ENCODE peak calls at places on chromosomes 5 and 9, in five cellular contexts. One of them, this sample, is unnamed.

GRCh38 chr5:2493356-2493755 is 258.1 kb downstream of the IRX2 start:
- DNase-seq in fibroblast of mammary gland: no peak
- DNase-seq in choroid plexus epithelial cell: no peak
- DNase-seq in GM23338: no peak
- DNase-seq in lower leg skin: no peak
- DNase-seq in this sample: no peak

GRCh38 chr5:160083501-160083900 is 35.7 kb downstream of the PWWP2A start:
- DNase-seq in choroid plexus epithelial cell: no peak
- DNase-seq in GM23338: no peak
- DNase-seq in lower leg skin: no peak
- DNase-seq in fibroblast of mammary gland: peak
- DNase-seq in this sample: no peak

GRCh38 chr9:12923472-12924009 is 148.7 kb downstream of the LURAP1L start:
- DNase-seq in GM23338: no peak
- DNase-seq in lower leg skin: no peak
- DNase-seq in choroid plexus epithelial cell: peak
- DNase-seq in fibroblast of mammary gland: peak
- DNase-seq in this sample: peak

GRCh38 chr9:6897207-6897822 is 139.5 kb downstream of the KDM4C start:
- DNase-seq in choroid plexus epithelial cell: no peak
- DNase-seq in GM23338: no peak
- DNase-seq in fibroblast of mammary gland: no peak
- DNase-seq in lower leg skin: no peak
- DNase-seq in this sample: no peak

GRCh38 chr9:30774326-30774725 is 1610.1 kb upstream of the ACO1 start:
- DNase-seq in fibroblast of mammary gland: no peak
- DNase-seq in GM23338: peak
- DNase-seq in lower leg skin: no peak
- DNase-seq in choroid plexus epithelial cell: peak
- DNase-seq in this sample: no peak

GRCh38 chr5:58898538-58898937 is 315.7 kb downstream of the RAB3C start:
- DNase-seq in fibroblast of mammary gland: no peak
- DNase-seq in lower leg skin: no peak
- DNase-seq in GM23338: no peak
- DNase-seq in choroid plexus epithelial cell: no peak
- DNase-seq in this sample: no peak

GRCh38 chr5:95921501-95921900 is 40.1 kb downstream of the ELL2 start:
- DNase-seq in GM23338: no peak
- DNase-seq in fibroblast of mammary gland: no peak
- DNase-seq in choroid plexus epithelial cell: no peak
- DNase-seq in lower leg skin: no peak
- DNase-seq in this sample: no peak

GRCh38 chr9:76585487-76586459 is 126.8 kb downstream of the GCNT1 start:
- DNase-seq in GM23338: no peak
- DNase-seq in choroid plexus epithelial cell: no peak
- DNase-seq in lower leg skin: no peak
- DNase-seq in fibroblast of mammary gland: no peak
- DNase-seq in this sample: no peak

GRCh38 chr5:138725153-138725884 is 27.9 kb upstream of the CTNNA1 start:
- DNase-seq in GM23338: peak
- DNase-seq in choroid plexus epithelial cell: peak
- DNase-seq in lower leg skin: peak
- DNase-seq in fibroblast of mammary gland: peak
- DNase-seq in this sample: peak

GRCh38 chr9:121707477-121708424 is 56.3 kb downstream of the DAB2IP start:
- DNase-seq in fibroblast of mammary gland: no peak
- DNase-seq in lower leg skin: no peak
- DNase-seq in GM23338: no peak
- DNase-seq in choroid plexus epithelial cell: no peak
- DNase-seq in this sample: no peak

GRCh38 chr5:44638286-44638869 is 170.4 kb upstream of the MRPS30 start:
- DNase-seq in choroid plexus epithelial cell: no peak
- DNase-seq in fibroblast of mammary gland: no peak
- DNase-seq in GM23338: peak
- DNase-seq in lower leg skin: no peak
- DNase-seq in this sample: no peak

GRCh38 chr5:145295236-145295635 is 539.9 kb downstream of the PRELID2 start:
- DNase-seq in lower leg skin: no peak
- DNase-seq in GM23338: no peak
- DNase-seq in fibroblast of mammary gland: peak
- DNase-seq in choroid plexus epithelial cell: peak
- DNase-seq in this sample: no peak

GRCh38 chr5:80967500-80968181 is 7.5 kb downstream of the RASGRF2 start:
- DNase-seq in lower leg skin: no peak
- DNase-seq in choroid plexus epithelial cell: peak
- DNase-seq in GM23338: no peak
- DNase-seq in fibroblast of mammary gland: peak
- DNase-seq in this sample: peak
- H3K4me3 ChIP-seq in lower leg skin: no peak
- H3K4me3 ChIP-seq in choroid plexus epithelial cell: no peak
- H3K4me3 ChIP-seq in GM23338: no peak
- H3K4me3 ChIP-seq in fibroblast of mammary gland: no peak
- H3K4me3 ChIP-seq in this sample: no peak

DNA sequence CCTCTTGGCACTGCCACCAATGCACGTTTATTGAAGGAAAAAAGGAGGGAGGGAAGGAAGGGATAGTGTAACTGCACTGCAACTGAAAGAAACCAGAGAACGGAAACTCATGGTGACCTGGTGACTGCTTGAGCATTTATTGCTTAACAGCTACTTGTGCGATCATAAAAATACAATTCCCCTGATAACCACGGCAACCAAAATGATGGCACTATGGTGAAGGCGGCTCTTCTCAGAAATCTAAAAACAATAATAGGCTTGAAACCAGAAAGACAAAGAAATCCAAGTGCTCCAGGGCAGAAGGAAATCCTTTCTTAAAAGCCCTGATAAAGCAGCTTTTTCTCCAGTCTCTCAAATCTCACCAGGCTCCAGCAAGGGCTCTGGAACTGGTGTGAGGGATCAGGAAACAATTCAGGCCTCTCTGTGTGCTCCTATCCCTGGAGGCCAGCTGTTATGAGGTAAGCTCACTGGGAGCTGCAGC is 1.9 kb downstream of the FBXO10 start:
- DNase-seq in GM23338: peak
- DNase-seq in fibroblast of mammary gland: peak
- DNase-seq in choroid plexus epithelial cell: peak
- DNase-seq in lower leg skin: no peak
- DNase-seq in this sample: no peak
- H3K4me3 ChIP-seq in GM23338: no peak
- H3K4me3 ChIP-seq in fibroblast of mammary gland: no peak
- H3K4me3 ChIP-seq in choroid plexus epithelial cell: peak
- H3K4me3 ChIP-seq in lower leg skin: no peak
- H3K4me3 ChIP-seq in this sample: peak

GRCh38 chr9:70374962-70375618 is 39.4 kb downstream of the KLF9 start:
- DNase-seq in fibroblast of mammary gland: no peak
- DNase-seq in GM23338: no peak
- DNase-seq in choroid plexus epithelial cell: no peak
- DNase-seq in lower leg skin: no peak
- DNase-seq in this sample: no peak
- H3K4me3 ChIP-seq in fibroblast of mammary gland: no peak
- H3K4me3 ChIP-seq in GM23338: no peak
- H3K4me3 ChIP-seq in choroid plexus epithelial cell: no peak
- H3K4me3 ChIP-seq in lower leg skin: no peak
- H3K4me3 ChIP-seq in this sample: no peak

GRCh38 chr5:92467695-92468094 is 1084.6 kb upstream of the ARRDC3 start:
- DNase-seq in lower leg skin: no peak
- DNase-seq in GM23338: no peak
- DNase-seq in fibroblast of mammary gland: no peak
- DNase-seq in choroid plexus epithelial cell: no peak
- DNase-seq in this sample: no peak
- H3K4me3 ChIP-seq in lower leg skin: no peak
- H3K4me3 ChIP-seq in GM23338: no peak
- H3K4me3 ChIP-seq in fibroblast of mammary gland: no peak
- H3K4me3 ChIP-seq in choroid plexus epithelial cell: no peak
- H3K4me3 ChIP-seq in this sample: no peak

GRCh38 chr9:124390812-124391658 is 24.2 kb downstream of the PSMB7 start:
- DNase-seq in fibroblast of mammary gland: peak
- DNase-seq in choroid plexus epithelial cell: peak
- DNase-seq in GM23338: no peak
- DNase-seq in lower leg skin: no peak
- DNase-seq in this sample: no peak
- H3K4me3 ChIP-seq in fibroblast of mammary gland: peak
- H3K4me3 ChIP-seq in choroid plexus epithelial cell: no peak
- H3K4me3 ChIP-seq in GM23338: no peak
- H3K4me3 ChIP-seq in lower leg skin: no peak
- H3K4me3 ChIP-seq in this sample: no peak

GRCh38 chr9:137141050-137141810 is 2.3 kb downstream of the GRIN1 start:
- DNase-seq in fibroblast of mammary gland: no peak
- DNase-seq in choroid plexus epithelial cell: no peak
- DNase-seq in GM23338: no peak
- DNase-seq in lower leg skin: no peak
- DNase-seq in this sample: no peak
- H3K4me3 ChIP-seq in fibroblast of mammary gland: no peak
- H3K4me3 ChIP-seq in choroid plexus epithelial cell: no peak
- H3K4me3 ChIP-seq in GM23338: no peak
- H3K4me3 ChIP-seq in lower leg skin: no peak
- H3K4me3 ChIP-seq in this sample: no peak